ENCODE peak calls at places on chromosomes 7 and 10, in four cellular contexts. One of them, this sample, is unnamed.

GRCh38 chr7:54944179-54944578 is 74.6 kb upstream of the EGFR start:
- DNase-seq in neural progenitor cell: no peak
- DNase-seq in SJCRH30: peak; percentile 30
- DNase-seq in ELR: no peak
- DNase-seq in this sample: no peak

GRCh38 chr10:29827512-29827911 is 192.7 kb upstream of the SVIL start:
- DNase-seq in neural progenitor cell: no peak
- DNase-seq in ELR: no peak
- DNase-seq in SJCRH30: no peak
- DNase-seq in this sample: no peak

GRCh38 chr7:29924006-29924405 is 65.6 kb downstream of the SCRN1 start:
- DNase-seq in SJCRH30: no peak
- DNase-seq in ELR: no peak
- DNase-seq in neural progenitor cell: no peak
- DNase-seq in this sample: no peak

GRCh38 chr7:49731836-49732235 is 41.6 kb upstream of the VWC2 start:
- DNase-seq in neural progenitor cell: no peak
- DNase-seq in ELR: no peak
- DNase-seq in SJCRH30: no peak
- DNase-seq in this sample: no peak

GRCh38 chr7:126702242-126703016 is 550.3 kb downstream of the GRM8 start:
- DNase-seq in neural progenitor cell: no peak
- DNase-seq in ELR: peak; percentile 41
- DNase-seq in SJCRH30: no peak
- DNase-seq in this sample: no peak

GRCh38 chr7:46035166-46035565 is 114.1 kb upstream of the IGFBP3 start:
- DNase-seq in ELR: peak; percentile 23
- DNase-seq in neural progenitor cell: no peak
- DNase-seq in SJCRH30: no peak
- DNase-seq in this sample: no peak

GRCh38 chr7:1693419-1693990 is 23.4 kb downstream of the ELFN1 start:
- DNase-seq in ELR: no peak
- DNase-seq in SJCRH30: peak; percentile 50
- DNase-seq in neural progenitor cell: no peak
- DNase-seq in this sample: no peak

GRCh38 chr10:47237316-47238260 is 62.4 kb upstream of the GDF10 start:
- DNase-seq in neural progenitor cell: no peak
- DNase-seq in SJCRH30: no peak
- DNase-seq in ELR: no peak
- DNase-seq in this sample: no peak

GRCh38 chr10:11913184-11913641 is 90.1 kb downstream of the PROSER2 start:
- DNase-seq in SJCRH30: no peak
- DNase-seq in neural progenitor cell: peak; percentile 70
- DNase-seq in ELR: no peak
- DNase-seq in this sample: no peak

GRCh38 chr7:2461268-2462026 is 14.8 kb downstream of the GRIFIN start:
- DNase-seq in SJCRH30: no peak
- DNase-seq in neural progenitor cell: peak; percentile 43
- DNase-seq in ELR: no peak
- DNase-seq in this sample: peak; percentile 33

GRCh38 chr10:93462881-93463280 is 19.3 kb downstream of the MYOF start:
- DNase-seq in SJCRH30: peak; percentile 74
- DNase-seq in ELR: peak; percentile 92
- DNase-seq in neural progenitor cell: no peak
- DNase-seq in this sample: no peak

GRCh38 chr7:50676754-50677153 is 105.9 kb downstream of the GRB10 start:
- DNase-seq in SJCRH30: no peak
- DNase-seq in neural progenitor cell: no peak
- DNase-seq in ELR: no peak
- DNase-seq in this sample: no peak

GRCh38 chr10:121165276-121165675 is 314.1 kb downstream of the WDR11 start:
- DNase-seq in neural progenitor cell: no peak
- DNase-seq in SJCRH30: peak; percentile 35
- DNase-seq in ELR: no peak
- DNase-seq in this sample: no peak

GRCh38 chr7:66958708-66959350 is 36.6 kb downstream of the SBDS start:
- DNase-seq in neural progenitor cell: no peak
- DNase-seq in SJCRH30: peak; percentile 44
- DNase-seq in ELR: no peak
- DNase-seq in this sample: no peak

GRCh38 chr10:71621783-71622526 is 97.6 kb downstream of the C10orf105 start:
- DNase-seq in SJCRH30: peak; percentile 49
- DNase-seq in ELR: peak; percentile 59
- DNase-seq in neural progenitor cell: peak; percentile 53
- DNase-seq in this sample: no peak

GRCh38 chr10:97633921-97634320 is 621 bp upstream of the MORN4 start:
- DNase-seq in neural progenitor cell: peak; percentile 16
- DNase-seq in SJCRH30: peak; percentile 27
- DNase-seq in ELR: peak; percentile 48
- DNase-seq in this sample: no peak

GRCh38 chr7:84274029-84274638 is 79.5 kb upstream of the SEMA3A start:
- DNase-seq in ELR: no peak
- DNase-seq in SJCRH30: peak; percentile 17
- DNase-seq in neural progenitor cell: peak; percentile 81
- DNase-seq in this sample: no peak